ENCODE peak calls at places on chromosomes 12 and 14, in seven cellular contexts. S is stimulated activated CD8-positive, alpha-beta memory T cell treated with anti-CD3 and anti-CD28 coated beads, Interleukin-4, amount 100 ng/mL, for 1 hour; N is fibroblast of lung; M is G401; E is HEK293T; B is LHCN-M2; O is GM12865. C is an unnamed sample.
A peak's percentile ranks its signal among the peaks of the same experiment; 100 is the strongest.

GRCh38 chr12:96720363-96720705 is 186.7 kb upstream of the NEDD1 start:
- DNase-seq in S (no peak), N (no peak), M (no peak), E (peak; percentile 9), B (no peak), O (peak; percentile 30), C (no peak)

GRCh38 chr12:95117178-95117599 is 43.8 kb upstream of the NR2C1 start:
- DNase-seq in S (peak; percentile 34), N (peak; percentile 66), M (peak; percentile 90), E (peak; percentile 46), B (peak; percentile 75), O (peak; percentile 78), C (peak; percentile 75)

GRCh38 chr12:99035776-99036175 is 390.7 kb downstream of the APAF1 start:
- DNase-seq in S (no peak), N (no peak), M (no peak), E (no peak), B (no peak), O (peak; percentile 14), C (no peak)

GRCh38 chr12:6828671-6829531 is 694 bp downstream of the P3H3 start:
- DNase-seq in S (no peak), N (peak; percentile 65), M (peak; percentile 82), E (peak; percentile 51), B (peak; percentile 43), O (no peak), C (peak; percentile 50)

GRCh38 chr12:121536929-121537813 is 43.7 kb downstream of the KDM2B start:
- DNase-seq in S (no peak), N (peak; percentile 72), M (peak; percentile 87), E (peak; percentile 40), B (peak; percentile 50), O (peak; percentile 96), C (peak; percentile 77)

GRCh38 chr14:54486685-54487084 is 2.1 kb downstream of the GMFB start:
- DNase-seq in S (no peak), N (no peak), M (no peak), E (no peak), B (no peak), O (no peak), C (no peak)

GRCh38 chr14:38254565-38255407 is 1.1 kb downstream of the CLEC14A start:
- DNase-seq in S (no peak), N (peak; percentile 36), M (no peak), E (no peak), B (no peak), O (no peak), C (no peak)

GRCh38 chr12:101823891-101824290 is 6.9 kb downstream of the GNPTAB start:
- DNase-seq in S (peak; percentile 42), N (peak; percentile 15), M (peak; percentile 55), E (peak; percentile 61), B (peak; percentile 53), O (peak; percentile 81), C (no peak)

GRCh38 chr12:111428081-111428727 is 22.5 kb downstream of the SH2B3 start:
- DNase-seq in S (no peak), N (no peak), M (no peak), E (no peak), B (no peak), O (no peak), C (no peak)

GRCh38 chr14:67584931-67585330 is 15.1 kb downstream of the PIGH start:
- DNase-seq in S (no peak), N (peak; percentile 51), M (no peak), E (no peak), B (no peak), O (no peak), C (no peak)

GRCh38 chr12:106766393-106766826 is 8.1 kb upstream of the RIC8B start:
- DNase-seq in S (no peak), N (peak; percentile 16), M (peak; percentile 50), E (no peak), B (no peak), O (no peak), C (no peak)

GRCh38 chr12:103955811-103956514 is 9.7 kb upstream of the TDG start:
- DNase-seq in S (no peak), N (peak; percentile 70), M (peak; percentile 19), E (peak; percentile 10), B (no peak), O (no peak), C (peak; percentile 58)

GRCh38 chr12:132413931-132414588 is 75.9 kb upstream of the FBRSL1 start:
- DNase-seq in S (no peak), N (no peak), M (peak; percentile 19), E (peak; percentile 59), B (no peak), O (no peak), C (no peak)

GRCh38 chr12:33605776-33606175 is 166.2 kb upstream of the SYT10 start:
- DNase-seq in S (no peak), N (no peak), M (no peak), E (no peak), B (peak; percentile 34), O (peak; percentile 14), C (no peak)

GRCh38 chr14:29376251-29376650 is 551.4 kb downstream of the PRKD1 start:
- DNase-seq in S (no peak), N (no peak), M (no peak), E (no peak), B (no peak), O (no peak), C (no peak)

GRCh38 chr12:63020269-63020668 is 85.3 kb upstream of the PPM1H start:
- DNase-seq in S (no peak), N (no peak), M (no peak), E (no peak), B (no peak), O (no peak), C (no peak)

GRCh38 chr14:65170768-65171251 is 68.5 kb upstream of the MAX start:
- DNase-seq in S (peak; percentile 9), N (peak; percentile 89), M (peak; percentile 35), E (peak; percentile 60), B (peak; percentile 72), O (peak; percentile 73), C (peak; percentile 81)

GRCh38 chr12:22626429-22626828 is 1.5 kb downstream of the ETNK1 start:
- DNase-seq in S (no peak), N (peak; percentile 59), M (no peak), E (no peak), B (peak; percentile 20), O (peak; percentile 60), C (peak; percentile 46)

GRCh38 chr12:113103756-113104450 is 31.7 kb downstream of the RASAL1 start:
- DNase-seq in S (peak; percentile 26), N (no peak), M (peak; percentile 39), E (no peak), B (no peak), O (no peak), C (no peak)

GRCh38 chr12:91367234-91367849 is 184.7 kb upstream of the DCN start:
- DNase-seq in S (no peak), N (peak; percentile 10), M (no peak), E (peak; percentile 18), B (peak; percentile 34), O (peak; percentile 13), C (peak; percentile 18)

GRCh38 chr14:53953002-53953827 is 3.4 kb downstream of the BMP4 start:
- DNase-seq in S (no peak), N (peak; percentile 80), M (peak; percentile 76), E (peak; percentile 86), B (peak; percentile 77), O (peak; percentile 72), C (peak; percentile 74)

GRCh38 chr12:68245071-68246021 is 8.1 kb downstream of the IL22 start:
- DNase-seq in S (no peak), N (peak; percentile 62), M (no peak), E (peak; percentile 24), B (no peak), O (no peak), C (peak; percentile 24)

GRCh38 chr14:91899213-91899612 is 31.9 kb upstream of the TC2N start:
- DNase-seq in S (no peak), N (no peak), M (no peak), E (no peak), B (no peak), O (peak; percentile 42), C (no peak)

GRCh38 chr12:102970780-102971179 is 13.3 kb downstream of the ASCL1 start:
- DNase-seq in S (no peak), N (no peak), M (no peak), E (no peak), B (no peak), O (no peak), C (no peak)

GRCh38 chr12:112386726-112387125 is 4.5 kb upstream of the HECTD4 start:
- DNase-seq in S (no peak), N (no peak), M (no peak), E (no peak), B (peak; percentile 39), O (no peak), C (peak; percentile 84)

GRCh38 chr12:116336542-116337065 is 59.1 kb upstream of the MED13L start:
- DNase-seq in S (no peak), N (peak; percentile 51), M (no peak), E (no peak), B (no peak), O (peak; percentile 90), C (peak; percentile 77)

GRCh38 chr14:64459737-64460136 is 5.6 kb upstream of the AKAP5 start:
- DNase-seq in S (no peak), N (no peak), M (no peak), E (no peak), B (no peak), O (no peak), C (no peak)

GRCh38 chr14:75050852-75051555 is at the start of gene MLH3:
- DNase-seq in S (peak; percentile 63), N (peak; percentile 71), M (peak; percentile 88), E (no peak), B (peak; percentile 82), O (peak; percentile 93), C (peak; percentile 64)

GRCh38 chr12:132502149-132502881 is 12.4 kb downstream of the FBRSL1 start:
- DNase-seq in S (no peak), N (no peak), M (no peak), E (peak; percentile 77), B (no peak), O (no peak), C (no peak)

GRCh38 chr12:2051700-2052625 is 824 bp upstream of the CACNA1C start:
- DNase-seq in S (no peak), N (no peak), M (no peak), E (peak; percentile 25), B (peak; percentile 7), O (no peak), C (no peak)

GRCh38 chr12:113840401-113841042 is 125.6 kb downstream of the RBM19 start:
- DNase-seq in S (no peak), N (no peak), M (no peak), E (no peak), B (no peak), O (no peak), C (no peak)

GRCh38 chr12:53239643-53240258 is 7.7 kb upstream of the RARG start:
- DNase-seq in S (no peak), N (no peak), M (no peak), E (no peak), B (no peak), O (no peak), C (no peak)

GRCh38 chr14:28719130-28719529 is 47.5 kb upstream of the FOXG1 start:
- DNase-seq in S (no peak), N (peak; percentile 42), M (no peak), E (no peak), B (no peak), O (peak; percentile 23), C (no peak)

GRCh38 chr12:102539651-102540553 is 59.5 kb upstream of the IGF1 start:
- DNase-seq in S (no peak), N (peak; percentile 77), M (no peak), E (no peak), B (peak; percentile 93), O (no peak), C (peak; percentile 81)

GRCh38 chr12:14256555-14257169 is 108.8 kb upstream of the ATF7IP start:
- DNase-seq in S (peak; percentile 63), N (peak; percentile 78), M (peak; percentile 69), E (peak; percentile 70), B (peak; percentile 89), O (peak; percentile 94), C (peak; percentile 85)